ENCODE peak calls at places on chromosomes 11 and 22, in ten cellular contexts. One of them, this sample, is unnamed.

GRCh38 chr11:22938691-22939090 is 78.4 kb upstream of the CCDC179 start:
- DNase-seq in mesenteric fat pad: no peak
- DNase-seq in GF-D8: no peak
- DNase-seq in CD4-positive, alpha-beta T cell: no peak
- DNase-seq in NB4: no peak
- DNase-seq in stimulated activated CD8-positive, alpha-beta memory T cell treated with anti-CD3 and anti-CD28 coated beads, Interleukin-15, amount 100 ng/mL, for 48 hours: no peak
- DNase-seq in frontal cortex: no peak
- DNase-seq in Peyer's patch: no peak
- DNase-seq in A172: peak
- DNase-seq in AG04450: no peak
- DNase-seq in this sample: no peak

GRCh38 chr11:103433976-103434375 is 324.8 kb downstream of the DYNC2H1 start:
- DNase-seq in GF-D8: no peak
- DNase-seq in A172: peak
- DNase-seq in stimulated activated CD8-positive, alpha-beta memory T cell treated with anti-CD3 and anti-CD28 coated beads, Interleukin-15, amount 100 ng/mL, for 48 hours: no peak
- DNase-seq in frontal cortex: no peak
- DNase-seq in NB4: no peak
- DNase-seq in CD4-positive, alpha-beta T cell: no peak
- DNase-seq in AG04450: no peak
- DNase-seq in Peyer's patch: no peak
- DNase-seq in mesenteric fat pad: no peak
- DNase-seq in this sample: no peak

GRCh38 chr11:6443269-6444003 is 2.6 kb upstream of the HPX start:
- DNase-seq in CD4-positive, alpha-beta T cell: peak
- DNase-seq in GF-D8: no peak
- DNase-seq in stimulated activated CD8-positive, alpha-beta memory T cell treated with anti-CD3 and anti-CD28 coated beads, Interleukin-15, amount 100 ng/mL, for 48 hours: peak
- DNase-seq in A172: peak
- DNase-seq in Peyer's patch: peak
- DNase-seq in AG04450: no peak
- DNase-seq in frontal cortex: peak
- DNase-seq in NB4: peak
- DNase-seq in mesenteric fat pad: no peak
- DNase-seq in this sample: peak

GRCh38 chr22:38030311-38031133 is 26.7 kb upstream of the PICK1 start:
- DNase-seq in Peyer's patch: peak
- DNase-seq in AG04450: no peak
- DNase-seq in CD4-positive, alpha-beta T cell: no peak
- DNase-seq in A172: no peak
- DNase-seq in GF-D8: no peak
- DNase-seq in stimulated activated CD8-positive, alpha-beta memory T cell treated with anti-CD3 and anti-CD28 coated beads, Interleukin-15, amount 100 ng/mL, for 48 hours: no peak
- DNase-seq in frontal cortex: no peak
- DNase-seq in NB4: no peak
- DNase-seq in mesenteric fat pad: no peak
- DNase-seq in this sample: no peak

GRCh38 chr22:45096256-45096907 is 67.3 kb upstream of the NUP50 start:
- DNase-seq in stimulated activated CD8-positive, alpha-beta memory T cell treated with anti-CD3 and anti-CD28 coated beads, Interleukin-15, amount 100 ng/mL, for 48 hours: peak
- DNase-seq in NB4: peak
- DNase-seq in AG04450: no peak
- DNase-seq in mesenteric fat pad: no peak
- DNase-seq in CD4-positive, alpha-beta T cell: peak
- DNase-seq in GF-D8: no peak
- DNase-seq in frontal cortex: peak
- DNase-seq in Peyer's patch: peak
- DNase-seq in A172: peak
- DNase-seq in this sample: peak

GRCh38 chr11:120884290-120885020 is 139.4 kb upstream of the TBCEL start:
- DNase-seq in CD4-positive, alpha-beta T cell: no peak
- DNase-seq in GF-D8: no peak
- DNase-seq in mesenteric fat pad: no peak
- DNase-seq in A172: no peak
- DNase-seq in stimulated activated CD8-positive, alpha-beta memory T cell treated with anti-CD3 and anti-CD28 coated beads, Interleukin-15, amount 100 ng/mL, for 48 hours: no peak
- DNase-seq in NB4: no peak
- DNase-seq in frontal cortex: no peak
- DNase-seq in Peyer's patch: no peak
- DNase-seq in AG04450: no peak
- DNase-seq in this sample: no peak

GRCh38 chr22:19674129-19674928 is 40.0 kb upstream of the SEPTIN5 start:
- DNase-seq in CD4-positive, alpha-beta T cell: no peak
- DNase-seq in GF-D8: no peak
- DNase-seq in mesenteric fat pad: peak
- DNase-seq in stimulated activated CD8-positive, alpha-beta memory T cell treated with anti-CD3 and anti-CD28 coated beads, Interleukin-15, amount 100 ng/mL, for 48 hours: no peak
- DNase-seq in frontal cortex: no peak
- DNase-seq in A172: no peak
- DNase-seq in Peyer's patch: no peak
- DNase-seq in NB4: no peak
- DNase-seq in AG04450: no peak
- DNase-seq in this sample: no peak

GRCh38 chr11:109096266-109096665 is 325.7 kb upstream of the C11orf87 start:
- DNase-seq in GF-D8: no peak
- DNase-seq in CD4-positive, alpha-beta T cell: no peak
- DNase-seq in stimulated activated CD8-positive, alpha-beta memory T cell treated with anti-CD3 and anti-CD28 coated beads, Interleukin-15, amount 100 ng/mL, for 48 hours: no peak
- DNase-seq in Peyer's patch: no peak
- DNase-seq in AG04450: no peak
- DNase-seq in NB4: no peak
- DNase-seq in A172: no peak
- DNase-seq in mesenteric fat pad: no peak
- DNase-seq in frontal cortex: no peak
- DNase-seq in this sample: no peak

GRCh38 chr22:22810018-22810427 is 77.6 kb upstream of the IGLL5 start:
- DNase-seq in Peyer's patch: peak
- DNase-seq in AG04450: no peak
- DNase-seq in A172: no peak
- DNase-seq in stimulated activated CD8-positive, alpha-beta memory T cell treated with anti-CD3 and anti-CD28 coated beads, Interleukin-15, amount 100 ng/mL, for 48 hours: peak
- DNase-seq in CD4-positive, alpha-beta T cell: peak
- DNase-seq in GF-D8: no peak
- DNase-seq in NB4: peak
- DNase-seq in frontal cortex: no peak
- DNase-seq in mesenteric fat pad: no peak
- DNase-seq in this sample: peak